ENCODE peak calls at places on chromosomes 6 and 20, in four cellular contexts. Z, A, E and L are unnamed samples.

GRCh38 chr20:19647992-19648391 is 110.1 kb upstream of the RIN2 start:
- DNase-seq in Z (no peak), A (no peak), E (no peak), L (no peak)

GRCh38 chr6:92329416-92329815 is 1089.9 kb downstream of the EPHA7 start:
- DNase-seq in Z (no peak), A (no peak), E (no peak), L (no peak)

GRCh38 chr6:146985111-146985510 is 219.1 kb upstream of the STXBP5 start:
- DNase-seq in Z (no peak), A (no peak), E (peak; percentile 8), L (no peak)

GRCh38 chr6:128139519-128139918 is 238.7 kb upstream of the THEMIS start:
- DNase-seq in Z (no peak), A (no peak), E (peak; percentile 3), L (no peak)

GRCh38 chr20:59178983-59179595 is 15.5 kb downstream of the ZNF831 start:
- DNase-seq in Z (no peak), A (no peak), E (no peak), L (no peak)

GRCh38 chr6:90095788-90096187 is 200.9 kb downstream of the BACH2 start:
- DNase-seq in Z (no peak), A (no peak), E (no peak), L (no peak)

GRCh38 chr20:31720486-31721407 is 1.9 kb downstream of the BCL2L1 start:
- DNase-seq in Z (no peak), A (no peak), E (no peak), L (peak; percentile 87)

GRCh38 chr6:164069352-164070022 is 655.0 kb downstream of the QKI start:
- DNase-seq in Z (no peak), A (peak; percentile 81), E (no peak), L (no peak)

GRCh38 chr6:157586476-157587126 is 205.6 kb downstream of the ZDHHC14 start:
- DNase-seq in Z (no peak), A (no peak), E (no peak), L (no peak)

GRCh38 chr20:44018684-44019637 is 104.3 kb downstream of the TOX2 start:
- DNase-seq in Z (no peak), A (no peak), E (no peak), L (no peak)

GRCh38 chr6:66662196-66662595 is 955.2 kb upstream of the EYS start:
- DNase-seq in Z (no peak), A (no peak), E (no peak), L (no peak)

GRCh38 chr6:55704421-55704820 is 125.4 kb upstream of the HMGCLL1 start:
- DNase-seq in Z (no peak), A (no peak), E (no peak), L (no peak)

GRCh38 chr6:145815351-145815772 is 767 bp upstream of the FBXO30 start:
- DNase-seq in Z (no peak), A (peak; percentile 16), E (peak; percentile 33), L (no peak)

GRCh38 chr6:136134751-136135150 is 115.4 kb downstream of the MTFR2 start:
- DNase-seq in Z (no peak), A (no peak), E (no peak), L (no peak)

GRCh38 chr6:78383968-78384367 is 483.4 kb upstream of the IRAK1BP1 start:
- DNase-seq in Z (no peak), A (no peak), E (no peak), L (no peak)

GRCh38 chr6:133641111-133641510 is 247.8 kb upstream of the TCF21 start:
- DNase-seq in Z (no peak), A (no peak), E (no peak), L (no peak)

GRCh38 chr6:138371720-138372119 is 6.0 kb upstream of the SMIM28 start:
- DNase-seq in Z (no peak), A (no peak), E (peak; percentile 7), L (no peak)

GRCh38 chr20:57657537-57658446 is 37.6 kb upstream of the ZBP1 start:
- DNase-seq in Z (no peak), A (peak; percentile 73), E (no peak), L (no peak)

GRCh38 chr20:51797357-51798025 is 4.8 kb downstream of the SALL4 start:
- DNase-seq in Z (no peak), A (no peak), E (no peak), L (no peak)

GRCh38 chr6:30007132-30007764 is 53.8 kb upstream of the POLR1H start:
- DNase-seq in Z (no peak), A (peak; percentile 25), E (no peak), L (no peak)

GRCh38 chr6:156918647-156919046 is 141.5 kb downstream of the ARID1B start:
- DNase-seq in Z (no peak), A (no peak), E (no peak), L (no peak)

GRCh38 chr6:37516076-37516919 is 16.6 kb upstream of the CCDC167 start:
- DNase-seq in Z (no peak), A (peak; percentile 31), E (no peak), L (no peak)

GRCh38 chr6:163963205-163964120 is 548.9 kb downstream of the QKI start:
- DNase-seq in Z (no peak), A (peak; percentile 35), E (no peak), L (no peak)

GRCh38 chr6:104599821-104600658 is 259.7 kb downstream of the HACE1 start:
- DNase-seq in Z (no peak), A (no peak), E (no peak), L (no peak)

GRCh38 chr20:330233-331149 is 5.1 kb downstream of the SOX12 start:
- DNase-seq in Z (no peak), A (no peak), E (peak; percentile 88), L (no peak)

GRCh38 chr6:137389150-137389664 is 105.0 kb downstream of the OLIG3 start:
- DNase-seq in Z (peak; percentile 32), A (no peak), E (no peak), L (no peak)

GRCh38 chr6:90584636-90585255 is 2.1 kb downstream of the MAP3K7 start:
- DNase-seq in Z (no peak), A (no peak), E (no peak), L (no peak)

GRCh38 chr6:156308604-156309003 is 468.6 kb upstream of the ARID1B start:
- DNase-seq in Z (no peak), A (no peak), E (no peak), L (no peak)

GRCh38 chr6:157635388-157636244 is 187.4 kb upstream of the SNX9 start:
- DNase-seq in Z (no peak), A (no peak), E (no peak), L (no peak)

GRCh38 chr6:18497006-18497405 is 109.9 kb downstream of the RNF144B start:
- DNase-seq in Z (no peak), A (no peak), E (no peak), L (no peak)

GRCh38 chr6:43967692-43968091 is 159.6 kb downstream of the MRPL14 start:
- DNase-seq in Z (no peak), A (no peak), E (no peak), L (peak; percentile 9)

GRCh38 chr6:109239192-109239917 is 142.9 kb downstream of the CD164 start:
- DNase-seq in Z (no peak), A (no peak), E (no peak), L (no peak)

GRCh38 chr20:38286586-38287502 is 17.1 kb upstream of the BPI start:
- DNase-seq in Z (no peak), A (peak; percentile 59), E (no peak), L (no peak)

GRCh38 chr20:18092890-18093289 is 35.2 kb upstream of the OVOL2 start:
- DNase-seq in Z (no peak), A (no peak), E (no peak), L (no peak)

GRCh38 chr20:1462001-1462400 is 4.6 kb downstream of the NSFL1C start:
- DNase-seq in Z (no peak), A (no peak), E (no peak), L (peak; percentile 40)

GRCh38 chr6:1390805-1391511 is 1.6 kb downstream of the FOXF2 start:
- DNase-seq in Z (no peak), A (no peak), E (no peak), L (no peak)
- H3K27ac ChIP-seq in Z (no peak overlapping the region), A (no peak overlapping the region), E (peak overlapping the region; percentile 92), L (no peak overlapping the region)

DNA sequence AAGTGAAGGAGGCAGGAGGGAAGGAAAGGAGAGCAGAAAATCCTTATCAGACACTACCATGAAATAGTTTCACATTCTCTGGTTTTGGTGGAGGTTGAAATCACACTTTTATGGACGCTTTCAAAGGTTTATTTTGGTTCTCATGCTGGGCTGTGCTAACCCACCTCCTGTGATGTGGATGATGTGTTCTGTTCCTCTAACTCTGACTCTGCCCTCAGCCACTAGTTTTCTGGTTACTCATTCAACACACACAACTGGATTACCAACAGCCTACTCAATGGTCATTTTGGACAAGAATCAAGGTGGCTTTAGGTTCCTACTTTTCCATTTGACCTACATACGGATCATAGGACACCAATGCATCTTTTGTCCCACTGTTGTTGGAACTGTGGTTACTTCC is 522.1 kb upstream of the BTBD3 start:
- DNase-seq in Z (no peak), A (no peak), E (no peak), L (no peak)
- H3K4me1 ChIP-seq in Z (no peaks in the 10 kb centered on the region), A (no peaks in the 10 kb centered on the region), E (peaks cover 5% of the 10 kb centered on the region), L (no peaks in the 10 kb centered on the region)

GRCh38 chr20:34600892-34601653 is 42.6 kb downstream of the MAP1LC3A start:
- DNase-seq in Z (no peak), A (no peak), E (no peak), L (no peak)
- H3K27ac ChIP-seq in Z (peak overlapping the region; percentile 60), A (peak overlapping the region; percentile 76), E (no peak overlapping the region), L (peak overlapping the region; percentile 51)

GRCh38 chr6:24859608-24860007 is 60.9 kb upstream of the ARMH2 start:
- DNase-seq in Z (no peak), A (no peak), E (no peak), L (no peak)
- H3K4me1 ChIP-seq in Z (peaks cover 7% of the 10 kb centered on the region), A (peaks cover 22% of the 10 kb centered on the region), E (no peaks in the 10 kb centered on the region), L (peaks cover 34% of the 10 kb centered on the region)

DNA sequence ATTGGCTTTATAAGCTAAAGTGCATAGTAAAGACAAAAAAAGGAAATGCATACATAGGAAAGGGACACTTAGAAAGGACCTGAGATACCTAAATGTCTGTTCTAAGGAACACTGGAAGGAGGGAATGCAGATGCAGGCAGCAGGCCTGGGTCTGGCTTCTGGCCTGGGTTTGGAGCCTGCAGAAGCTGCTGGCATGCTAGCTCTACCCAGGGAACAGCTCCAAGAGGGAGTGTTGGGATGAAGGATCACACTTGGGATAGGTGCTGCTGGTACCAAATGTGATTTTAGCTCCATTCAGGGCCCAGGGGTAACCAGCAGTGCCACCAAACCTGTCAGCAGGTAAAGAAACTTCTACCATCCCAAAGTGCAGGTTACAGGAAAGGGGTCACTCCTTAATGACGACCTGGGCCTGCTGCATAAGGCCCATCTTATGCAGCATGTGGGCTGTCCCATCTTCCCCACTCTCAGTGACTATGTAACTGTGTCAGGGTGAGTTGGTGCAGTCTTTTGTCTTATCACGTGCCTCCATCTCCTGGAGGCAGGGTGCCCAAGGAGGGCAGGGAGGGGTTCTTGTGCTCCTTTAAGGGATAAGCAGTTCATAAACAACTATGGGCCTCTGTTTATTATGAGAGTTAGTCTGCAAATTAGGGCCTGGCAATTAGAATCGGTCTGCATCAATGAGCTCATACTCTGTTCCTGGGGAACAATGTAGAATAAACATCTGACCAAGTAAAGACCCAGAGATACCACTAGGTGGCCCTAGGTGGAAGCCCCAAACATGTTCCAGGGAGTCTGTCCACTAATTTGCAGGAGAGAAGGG is 26.9 kb downstream of the DDX27 start:
- DNase-seq in Z (no peak), A (peak; percentile 23), E (peak; percentile 73), L (no peak)
- H3K27ac ChIP-seq in Z (no peak overlapping the region), A (no peak overlapping the region), E (no peak overlapping the region), L (no peak overlapping the region)